ENCODE peak calls at places on chromosomes 7 and 10, in seven cellular contexts. One of them, this sample, is unnamed.

GRCh38 chr10:92574545-92575377 is 868 bp upstream of the IDE start:
- DNase-seq in ELF-1: peak; percentile 13
- DNase-seq in HEK293T: no peak
- DNase-seq in GM10248: peak; percentile 46
- DNase-seq in Right ventricle myocardium superior: no peak
- DNase-seq in activated CD8-positive, alpha-beta memory T cell treated with anti-CD3 and anti-CD28 coated beads, Interleukin-2, amount 50 U/mL, for 4 hours: no peak
- DNase-seq in cardiac muscle cell: no peak
- DNase-seq in this sample: no peak

GRCh38 chr10:90047243-90047729 is 345.9 kb downstream of the KIF20B start:
- DNase-seq in HEK293T: no peak
- DNase-seq in activated CD8-positive, alpha-beta memory T cell treated with anti-CD3 and anti-CD28 coated beads, Interleukin-2, amount 50 U/mL, for 4 hours: no peak
- DNase-seq in ELF-1: no peak
- DNase-seq in cardiac muscle cell: no peak
- DNase-seq in Right ventricle myocardium superior: no peak
- DNase-seq in GM10248: peak; percentile 12
- DNase-seq in this sample: no peak

GRCh38 chr7:86776136-86776535 is 132.4 kb downstream of the GRM3 start:
- DNase-seq in activated CD8-positive, alpha-beta memory T cell treated with anti-CD3 and anti-CD28 coated beads, Interleukin-2, amount 50 U/mL, for 4 hours: no peak
- DNase-seq in cardiac muscle cell: no peak
- DNase-seq in Right ventricle myocardium superior: no peak
- DNase-seq in ELF-1: no peak
- DNase-seq in HEK293T: no peak
- DNase-seq in GM10248: no peak
- DNase-seq in this sample: no peak

GRCh38 chr7:49783446-49783845 is 10.0 kb downstream of the VWC2 start:
- DNase-seq in GM10248: no peak
- DNase-seq in activated CD8-positive, alpha-beta memory T cell treated with anti-CD3 and anti-CD28 coated beads, Interleukin-2, amount 50 U/mL, for 4 hours: no peak
- DNase-seq in HEK293T: no peak
- DNase-seq in ELF-1: no peak
- DNase-seq in Right ventricle myocardium superior: peak; percentile 82
- DNase-seq in cardiac muscle cell: no peak
- DNase-seq in this sample: no peak

GRCh38 chr10:124381011-124381591 is 37.6 kb downstream of the OAT start:
- DNase-seq in ELF-1: no peak
- DNase-seq in GM10248: no peak
- DNase-seq in activated CD8-positive, alpha-beta memory T cell treated with anti-CD3 and anti-CD28 coated beads, Interleukin-2, amount 50 U/mL, for 4 hours: no peak
- DNase-seq in Right ventricle myocardium superior: no peak
- DNase-seq in cardiac muscle cell: no peak
- DNase-seq in HEK293T: no peak
- DNase-seq in this sample: no peak

GRCh38 chr7:43211276-43211675 is 98.8 kb downstream of the HECW1 start:
- DNase-seq in activated CD8-positive, alpha-beta memory T cell treated with anti-CD3 and anti-CD28 coated beads, Interleukin-2, amount 50 U/mL, for 4 hours: no peak
- DNase-seq in GM10248: no peak
- DNase-seq in cardiac muscle cell: no peak
- DNase-seq in HEK293T: no peak
- DNase-seq in Right ventricle myocardium superior: no peak
- DNase-seq in ELF-1: no peak
- DNase-seq in this sample: no peak

GRCh38 chr10:91709394-91709798 is 76.5 kb upstream of the PPP1R3C start:
- DNase-seq in HEK293T: no peak
- DNase-seq in ELF-1: no peak
- DNase-seq in GM10248: no peak
- DNase-seq in activated CD8-positive, alpha-beta memory T cell treated with anti-CD3 and anti-CD28 coated beads, Interleukin-2, amount 50 U/mL, for 4 hours: no peak
- DNase-seq in cardiac muscle cell: peak; percentile 50
- DNase-seq in Right ventricle myocardium superior: no peak
- DNase-seq in this sample: no peak

GRCh38 chr7:116227678-116228239 is 17.4 kb downstream of the TES start:
- DNase-seq in Right ventricle myocardium superior: no peak
- DNase-seq in HEK293T: no peak
- DNase-seq in GM10248: no peak
- DNase-seq in ELF-1: no peak
- DNase-seq in activated CD8-positive, alpha-beta memory T cell treated with anti-CD3 and anti-CD28 coated beads, Interleukin-2, amount 50 U/mL, for 4 hours: no peak
- DNase-seq in cardiac muscle cell: peak; percentile 74
- DNase-seq in this sample: no peak

GRCh38 chr7:24982917-24983316 is 2.9 kb upstream of the OSBPL3 start:
- DNase-seq in GM10248: no peak
- DNase-seq in activated CD8-positive, alpha-beta memory T cell treated with anti-CD3 and anti-CD28 coated beads, Interleukin-2, amount 50 U/mL, for 4 hours: no peak
- DNase-seq in cardiac muscle cell: no peak
- DNase-seq in ELF-1: no peak
- DNase-seq in HEK293T: no peak
- DNase-seq in Right ventricle myocardium superior: no peak
- DNase-seq in this sample: no peak

GRCh38 chr10:17950726-17951125 is 992 bp upstream of the SLC39A12 start:
- DNase-seq in Right ventricle myocardium superior: no peak
- DNase-seq in ELF-1: no peak
- DNase-seq in cardiac muscle cell: no peak
- DNase-seq in HEK293T: no peak
- DNase-seq in GM10248: no peak
- DNase-seq in activated CD8-positive, alpha-beta memory T cell treated with anti-CD3 and anti-CD28 coated beads, Interleukin-2, amount 50 U/mL, for 4 hours: no peak
- DNase-seq in this sample: no peak

GRCh38 chr10:5976689-5977470 is 463 bp downstream of the IL15RA start:
- DNase-seq in activated CD8-positive, alpha-beta memory T cell treated with anti-CD3 and anti-CD28 coated beads, Interleukin-2, amount 50 U/mL, for 4 hours: peak; percentile 46
- DNase-seq in Right ventricle myocardium superior: peak; percentile 72
- DNase-seq in GM10248: peak; percentile 43
- DNase-seq in ELF-1: peak; percentile 51
- DNase-seq in cardiac muscle cell: peak; percentile 69
- DNase-seq in HEK293T: peak; percentile 41
- DNase-seq in this sample: no peak

GRCh38 chr7:7816084-7816483 is 97.7 kb upstream of the RPA3 start:
- DNase-seq in activated CD8-positive, alpha-beta memory T cell treated with anti-CD3 and anti-CD28 coated beads, Interleukin-2, amount 50 U/mL, for 4 hours: no peak
- DNase-seq in GM10248: peak; percentile 28
- DNase-seq in HEK293T: no peak
- DNase-seq in cardiac muscle cell: no peak
- DNase-seq in ELF-1: no peak
- DNase-seq in Right ventricle myocardium superior: no peak
- DNase-seq in this sample: no peak

GRCh38 chr7:97418312-97418711 is 300.8 kb downstream of the SDHAF3 start:
- DNase-seq in ELF-1: peak; percentile 9
- DNase-seq in cardiac muscle cell: no peak
- DNase-seq in activated CD8-positive, alpha-beta memory T cell treated with anti-CD3 and anti-CD28 coated beads, Interleukin-2, amount 50 U/mL, for 4 hours: no peak
- DNase-seq in GM10248: no peak
- DNase-seq in Right ventricle myocardium superior: no peak
- DNase-seq in HEK293T: no peak
- DNase-seq in this sample: no peak

GRCh38 chr10:95487994-95488393 is 73.2 kb downstream of the SORBS1 start:
- DNase-seq in Right ventricle myocardium superior: no peak
- DNase-seq in activated CD8-positive, alpha-beta memory T cell treated with anti-CD3 and anti-CD28 coated beads, Interleukin-2, amount 50 U/mL, for 4 hours: no peak
- DNase-seq in HEK293T: no peak
- DNase-seq in GM10248: no peak
- DNase-seq in cardiac muscle cell: no peak
- DNase-seq in ELF-1: no peak
- DNase-seq in this sample: no peak

GRCh38 chr7:75900617-75901315 is 14.2 kb upstream of the POR start:
- DNase-seq in Right ventricle myocardium superior: no peak
- DNase-seq in cardiac muscle cell: no peak
- DNase-seq in GM10248: no peak
- DNase-seq in ELF-1: no peak
- DNase-seq in HEK293T: no peak
- DNase-seq in activated CD8-positive, alpha-beta memory T cell treated with anti-CD3 and anti-CD28 coated beads, Interleukin-2, amount 50 U/mL, for 4 hours: no peak
- DNase-seq in this sample: no peak

GRCh38 chr10:8416192-8416701 is 361.8 kb downstream of the GATA3 start:
- DNase-seq in cardiac muscle cell: no peak
- DNase-seq in Right ventricle myocardium superior: no peak
- DNase-seq in HEK293T: no peak
- DNase-seq in GM10248: peak; percentile 24
- DNase-seq in activated CD8-positive, alpha-beta memory T cell treated with anti-CD3 and anti-CD28 coated beads, Interleukin-2, amount 50 U/mL, for 4 hours: peak; percentile 23
- DNase-seq in ELF-1: no peak
- DNase-seq in this sample: no peak

GRCh38 chr10:4067552-4068254 is 282.7 kb upstream of the KLF6 start:
- DNase-seq in ELF-1: no peak
- DNase-seq in GM10248: peak; percentile 33
- DNase-seq in activated CD8-positive, alpha-beta memory T cell treated with anti-CD3 and anti-CD28 coated beads, Interleukin-2, amount 50 U/mL, for 4 hours: no peak
- DNase-seq in Right ventricle myocardium superior: no peak
- DNase-seq in cardiac muscle cell: peak; percentile 29
- DNase-seq in HEK293T: no peak
- DNase-seq in this sample: peak; percentile 55

GRCh38 chr7:100719523-100720319 is 547 bp upstream of the EPO start:
- DNase-seq in GM10248: no peak
- DNase-seq in activated CD8-positive, alpha-beta memory T cell treated with anti-CD3 and anti-CD28 coated beads, Interleukin-2, amount 50 U/mL, for 4 hours: no peak
- DNase-seq in Right ventricle myocardium superior: no peak
- DNase-seq in HEK293T: no peak
- DNase-seq in ELF-1: peak; percentile 18
- DNase-seq in cardiac muscle cell: peak; percentile 38
- DNase-seq in this sample: no peak

GRCh38 chr7:23864984-23865383 is 155.0 kb downstream of the STK31 start:
- DNase-seq in GM10248: no peak
- DNase-seq in HEK293T: no peak
- DNase-seq in cardiac muscle cell: peak; percentile 77
- DNase-seq in ELF-1: no peak
- DNase-seq in Right ventricle myocardium superior: no peak
- DNase-seq in activated CD8-positive, alpha-beta memory T cell treated with anti-CD3 and anti-CD28 coated beads, Interleukin-2, amount 50 U/mL, for 4 hours: no peak
- DNase-seq in this sample: no peak

GRCh38 chr10:5890519-5890878 is 456 bp downstream of the FBH1 start:
- DNase-seq in activated CD8-positive, alpha-beta memory T cell treated with anti-CD3 and anti-CD28 coated beads, Interleukin-2, amount 50 U/mL, for 4 hours: no peak
- DNase-seq in GM10248: no peak
- DNase-seq in Right ventricle myocardium superior: no peak
- DNase-seq in cardiac muscle cell: peak; percentile 18
- DNase-seq in ELF-1: peak; percentile 40
- DNase-seq in HEK293T: peak; percentile 28
- DNase-seq in this sample: no peak

GRCh38 chr7:91311844-91312243 is 47.6 kb downstream of the FZD1 start:
- DNase-seq in cardiac muscle cell: no peak
- DNase-seq in ELF-1: no peak
- DNase-seq in GM10248: no peak
- DNase-seq in HEK293T: no peak
- DNase-seq in Right ventricle myocardium superior: no peak
- DNase-seq in activated CD8-positive, alpha-beta memory T cell treated with anti-CD3 and anti-CD28 coated beads, Interleukin-2, amount 50 U/mL, for 4 hours: no peak
- DNase-seq in this sample: no peak

GRCh38 chr10:14975672-14976273 is 16.6 kb downstream of the MEIG1 start:
- DNase-seq in ELF-1: no peak
- DNase-seq in activated CD8-positive, alpha-beta memory T cell treated with anti-CD3 and anti-CD28 coated beads, Interleukin-2, amount 50 U/mL, for 4 hours: no peak
- DNase-seq in cardiac muscle cell: no peak
- DNase-seq in HEK293T: no peak
- DNase-seq in Right ventricle myocardium superior: no peak
- DNase-seq in GM10248: no peak
- DNase-seq in this sample: no peak

GRCh38 chr7:54969190-54969967 is 49.4 kb upstream of the EGFR start:
- DNase-seq in HEK293T: no peak
- DNase-seq in ELF-1: no peak
- DNase-seq in Right ventricle myocardium superior: no peak
- DNase-seq in activated CD8-positive, alpha-beta memory T cell treated with anti-CD3 and anti-CD28 coated beads, Interleukin-2, amount 50 U/mL, for 4 hours: no peak
- DNase-seq in cardiac muscle cell: no peak
- DNase-seq in GM10248: no peak
- DNase-seq in this sample: no peak

GRCh38 chr7:46463170-46463569 is 542.1 kb upstream of the IGFBP3 start:
- DNase-seq in GM10248: no peak
- DNase-seq in activated CD8-positive, alpha-beta memory T cell treated with anti-CD3 and anti-CD28 coated beads, Interleukin-2, amount 50 U/mL, for 4 hours: no peak
- DNase-seq in ELF-1: no peak
- DNase-seq in Right ventricle myocardium superior: no peak
- DNase-seq in HEK293T: no peak
- DNase-seq in cardiac muscle cell: no peak
- DNase-seq in this sample: no peak

GRCh38 chr7:113456533-113456932 is 338.2 kb upstream of the SMIM30 start:
- DNase-seq in ELF-1: no peak
- DNase-seq in Right ventricle myocardium superior: no peak
- DNase-seq in cardiac muscle cell: no peak
- DNase-seq in GM10248: no peak
- DNase-seq in HEK293T: no peak
- DNase-seq in activated CD8-positive, alpha-beta memory T cell treated with anti-CD3 and anti-CD28 coated beads, Interleukin-2, amount 50 U/mL, for 4 hours: no peak
- DNase-seq in this sample: no peak

GRCh38 chr10:20254078-20254477 is 437.8 kb downstream of the PLXDC2 start:
- DNase-seq in Right ventricle myocardium superior: no peak
- DNase-seq in HEK293T: no peak
- DNase-seq in activated CD8-positive, alpha-beta memory T cell treated with anti-CD3 and anti-CD28 coated beads, Interleukin-2, amount 50 U/mL, for 4 hours: no peak
- DNase-seq in GM10248: no peak
- DNase-seq in cardiac muscle cell: peak; percentile 61
- DNase-seq in ELF-1: no peak
- DNase-seq in this sample: no peak

GRCh38 chr10:99331207-99331803 is 2.1 kb downstream of the CNNM1 start:
- DNase-seq in activated CD8-positive, alpha-beta memory T cell treated with anti-CD3 and anti-CD28 coated beads, Interleukin-2, amount 50 U/mL, for 4 hours: no peak
- DNase-seq in cardiac muscle cell: no peak
- DNase-seq in HEK293T: no peak
- DNase-seq in GM10248: no peak
- DNase-seq in Right ventricle myocardium superior: no peak
- DNase-seq in ELF-1: peak; percentile 13
- DNase-seq in this sample: no peak

GRCh38 chr10:97518601-97519043 is 19.9 kb downstream of the UBTD1 start:
- DNase-seq in activated CD8-positive, alpha-beta memory T cell treated with anti-CD3 and anti-CD28 coated beads, Interleukin-2, amount 50 U/mL, for 4 hours: no peak
- DNase-seq in Right ventricle myocardium superior: no peak
- DNase-seq in GM10248: no peak
- DNase-seq in cardiac muscle cell: peak; percentile 29
- DNase-seq in ELF-1: no peak
- DNase-seq in HEK293T: no peak
- DNase-seq in this sample: no peak